ENCODE peak calls at places on chromosomes 2 and 18, in five cellular contexts. One of them, this sample, is unnamed.
A peak's percentile ranks its signal among the peaks of the same experiment; 100 is the strongest.

GRCh38 chr2:212109792-212110680 is 428.6 kb downstream of the ERBB4 start:
- DNase-seq in K562: no peak
- DNase-seq in HepG2: no peak
- DNase-seq in A549: no peak
- DNase-seq in GM12878: no peak
- DNase-seq in this sample: peak; percentile 55

GRCh38 chr2:18719978-18720775 is 130.8 kb upstream of the NT5C1B start:
- DNase-seq in K562: no peak
- DNase-seq in HepG2: no peak
- DNase-seq in A549: peak; percentile 29
- DNase-seq in GM12878: no peak
- DNase-seq in this sample: no peak

GRCh38 chr2:162106146-162106551 is 32.1 kb upstream of the DPP4 start:
- DNase-seq in K562: no peak
- DNase-seq in HepG2: no peak
- DNase-seq in A549: no peak
- DNase-seq in GM12878: no peak
- DNase-seq in this sample: no peak

GRCh38 chr2:84631985-84632384 is 115.7 kb downstream of the DNAH6 start:
- DNase-seq in K562: no peak
- DNase-seq in HepG2: peak; percentile 10
- DNase-seq in A549: no peak
- DNase-seq in GM12878: no peak
- DNase-seq in this sample: no peak

GRCh38 chr2:164882276-164882675 is 40.7 kb upstream of the COBLL1 start:
- DNase-seq in K562: no peak
- DNase-seq in HepG2: no peak
- DNase-seq in A549: no peak
- DNase-seq in GM12878: no peak
- DNase-seq in this sample: no peak

GRCh38 chr2:32902986-32903385 is 43.8 kb upstream of the LTBP1 start:
- DNase-seq in K562: no peak
- DNase-seq in HepG2: no peak
- DNase-seq in A549: no peak
- DNase-seq in GM12878: no peak
- DNase-seq in this sample: no peak

GRCh38 chr18:49029628-49030027 is 78.9 kb upstream of the SMAD7 start:
- DNase-seq in K562: no peak
- DNase-seq in HepG2: no peak
- DNase-seq in A549: no peak
- DNase-seq in GM12878: no peak
- DNase-seq in this sample: no peak

GRCh38 chr2:12980817-12981216 is 264.1 kb downstream of the TRIB2 start:
- DNase-seq in K562: no peak
- DNase-seq in HepG2: no peak
- DNase-seq in A549: no peak
- DNase-seq in GM12878: no peak
- DNase-seq in this sample: peak; percentile 71

GRCh38 chr2:8676191-8676914 is 5.5 kb upstream of the ID2 start:
- DNase-seq in K562: no peak
- DNase-seq in HepG2: no peak
- DNase-seq in A549: no peak
- DNase-seq in GM12878: no peak
- DNase-seq in this sample: peak; percentile 63

GRCh38 chr18:59502222-59502898 is 143.3 kb upstream of the LMAN1 start:
- DNase-seq in K562: no peak
- DNase-seq in HepG2: no peak
- DNase-seq in A549: no peak
- DNase-seq in GM12878: no peak
- DNase-seq in this sample: peak; percentile 25

GRCh38 chr2:15050483-15050882 is 418.0 kb downstream of the LRATD1 start:
- DNase-seq in K562: no peak
- DNase-seq in HepG2: no peak
- DNase-seq in A549: no peak
- DNase-seq in GM12878: no peak
- DNase-seq in this sample: no peak

GRCh38 chr2:15053542-15053941 is 421.0 kb downstream of the LRATD1 start:
- DNase-seq in K562: no peak
- DNase-seq in HepG2: no peak
- DNase-seq in A549: no peak
- DNase-seq in GM12878: no peak
- DNase-seq in this sample: no peak

GRCh38 chr2:15048000-15048399 is 415.5 kb downstream of the LRATD1 start:
- DNase-seq in K562: no peak
- DNase-seq in HepG2: no peak
- DNase-seq in A549: no peak
- DNase-seq in GM12878: no peak
- DNase-seq in this sample: peak; percentile 19

GRCh38 chr2:15047184-15047583 is 414.7 kb downstream of the LRATD1 start:
- DNase-seq in K562: no peak
- DNase-seq in HepG2: no peak
- DNase-seq in A549: no peak
- DNase-seq in GM12878: no peak
- DNase-seq in this sample: peak; percentile 49

GRCh38 chr2:15049096-15049993 is 416.8 kb downstream of the LRATD1 start:
- DNase-seq in K562: no peak
- DNase-seq in HepG2: no peak
- DNase-seq in A549: no peak
- DNase-seq in GM12878: no peak
- DNase-seq in this sample: no peak
- TF ChIP-seq JUNB in K562: no peak
- TF ChIP-seq JUNB in HepG2: no peak
- TF ChIP-seq JUNB in A549: no peak
- TF ChIP-seq JUNB in GM12878: no peak
- TF ChIP-seq JUNB in this sample: no peak

GRCh38 chr2:108923019-108923700 is 65.9 kb downstream of the EDAR start:
- DNase-seq in K562: no peak
- DNase-seq in HepG2: no peak
- DNase-seq in A549: no peak
- DNase-seq in GM12878: no peak
- DNase-seq in this sample: no peak
- TF ChIP-seq JUNB in K562: no peak
- TF ChIP-seq JUNB in HepG2: no peak
- TF ChIP-seq JUNB in A549: no peak
- TF ChIP-seq JUNB in GM12878: no peak
- TF ChIP-seq JUNB in this sample: no peak

GRCh38 chr18:12842459-12843380 is 41.3 kb downstream of the PTPN2 start:
- DNase-seq in K562: no peak
- DNase-seq in HepG2: no peak
- DNase-seq in A549: no peak
- DNase-seq in GM12878: no peak
- DNase-seq in this sample: peak; percentile 52

GRCh38 chr18:12840382-12840781 is 43.7 kb downstream of the PTPN2 start:
- DNase-seq in K562: no peak
- DNase-seq in HepG2: no peak
- DNase-seq in A549: no peak
- DNase-seq in GM12878: no peak
- DNase-seq in this sample: no peak

GRCh38 chr18:12841070-12841469 is 43.0 kb downstream of the PTPN2 start:
- DNase-seq in K562: no peak
- DNase-seq in HepG2: no peak
- DNase-seq in A549: peak; percentile 33
- DNase-seq in GM12878: no peak
- DNase-seq in this sample: peak; percentile 30

GRCh38 chr18:12839526-12840196 is 44.4 kb downstream of the PTPN2 start:
- DNase-seq in K562: no peak
- DNase-seq in HepG2: no peak
- DNase-seq in A549: no peak
- DNase-seq in GM12878: peak; percentile 82
- DNase-seq in this sample: no peak

GRCh38 chr18:12843420-12844346 is 40.4 kb downstream of the PTPN2 start:
- DNase-seq in K562: peak; percentile 17
- DNase-seq in HepG2: no peak
- DNase-seq in A549: no peak
- DNase-seq in GM12878: no peak
- DNase-seq in this sample: peak; percentile 30
- TF ChIP-seq JUNB in K562: no peak
- TF ChIP-seq JUNB in HepG2: no peak
- TF ChIP-seq JUNB in A549: no peak
- TF ChIP-seq JUNB in GM12878: no peak
- TF ChIP-seq JUNB in this sample: no peak

DNA sequence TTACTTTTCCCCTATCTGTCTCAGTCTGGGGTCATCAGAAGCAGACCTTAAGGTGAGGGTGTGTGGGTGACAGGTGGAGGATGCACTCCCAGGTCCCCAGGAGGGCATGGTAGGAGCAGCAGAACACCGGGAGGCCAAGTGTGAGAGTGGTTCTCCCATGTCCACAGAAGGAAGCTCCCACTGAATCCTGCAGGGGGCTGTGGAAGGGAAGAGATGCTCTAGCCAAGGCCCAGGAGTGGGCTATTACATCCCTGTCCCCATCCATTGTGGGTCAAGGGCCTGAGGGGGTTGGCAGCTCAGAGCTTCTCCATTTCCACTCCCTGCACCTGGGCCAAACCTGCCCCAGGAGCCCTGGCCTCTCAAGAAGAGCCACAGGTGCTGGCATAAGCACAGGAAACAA is 86.4 kb upstream of the KCNE4 start:
- DNase-seq in K562: no peak
- DNase-seq in HepG2: no peak
- DNase-seq in A549: no peak
- DNase-seq in GM12878: no peak
- DNase-seq in this sample: no peak
- TF ChIP-seq JUNB in K562: no peak
- TF ChIP-seq JUNB in HepG2: no peak
- TF ChIP-seq JUNB in A549: no peak
- TF ChIP-seq JUNB in GM12878: no peak
- TF ChIP-seq JUNB in this sample: no peak

This sample was measured in GM23338.